ENCODE peak calls at places on chromosome 1, in ten cellular contexts. G is stimulated activated CD4-positive, alpha-beta T cell treated with anti-CD3 and anti-CD28 coated beads, TNF-alpha, amount 100 ng/mL, for 48 hours; E is adrenal gland; C is T-helper 22 cell; B is NCI-H2081; P is activated CD4-positive, alpha-beta T cell treated with anti-CD3 and anti-CD28 coated beads, Interleukin-2, amount 10 ng/mL, durations not matched to agents 7 days and 5 days; I is GM04504; M is GM10248; L is uterus; N is Panc1. K is an unnamed sample.

GRCh38 chr1:226884116-226884515 is 13.7 kb downstream of the PSEN2 start:
- DNase-seq in G (no peak), E (no peak), C (no peak), B (no peak), P (no peak), I (no peak), M (no peak), L (no peak), N (no peak), K (no peak)

GRCh38 chr1:238384381-238384780 is 493.7 kb upstream of the ZP4 start:
- DNase-seq in G (no peak), E (no peak), C (no peak), B (no peak), P (no peak), I (no peak), M (no peak), L (no peak), N (no peak), K (no peak)

GRCh38 chr1:53327183-53327941 is 508 bp downstream of the LRP8 start:
- DNase-seq in G (peak; percentile 23), E (peak; percentile 30), C (peak; percentile 37), B (peak; percentile 29), P (peak; percentile 61), I (no peak), M (peak; percentile 51), L (peak; percentile 27), N (no peak), K (peak; percentile 42)

GRCh38 chr1:31101147-31101502 is 35.6 kb upstream of the PUM1 start:
- DNase-seq in G (no peak), E (peak; percentile 35), C (no peak), B (no peak), P (no peak), I (peak; percentile 53), M (no peak), L (no peak), N (no peak), K (no peak)

GRCh38 chr1:76759950-76760349 is 107.3 kb upstream of the ST6GALNAC5 start:
- DNase-seq in G (no peak), E (peak; percentile 16), C (no peak), B (peak; percentile 10), P (no peak), I (no peak), M (no peak), L (no peak), N (no peak), K (no peak)

GRCh38 chr1:182173791-182174190 is 112.3 kb upstream of the ZNF648 start:
- DNase-seq in G (no peak), E (no peak), C (no peak), B (no peak), P (no peak), I (no peak), M (no peak), L (no peak), N (no peak), K (no peak)

GRCh38 chr1:182350839-182351238 is 40.8 kb downstream of the GLUL start:
- DNase-seq in G (no peak), E (peak; percentile 20), C (no peak), B (no peak), P (no peak), I (no peak), M (no peak), L (no peak), N (no peak), K (no peak)

GRCh38 chr1:6638226-6638625 is 13.6 kb downstream of the THAP3 start:
- DNase-seq in G (no peak), E (peak; percentile 82), C (no peak), B (no peak), P (no peak), I (no peak), M (no peak), L (peak; percentile 87), N (no peak), K (no peak)

GRCh38 chr1:207316622-207317510 is 4.6 kb upstream of the CD55 start:
- DNase-seq in G (no peak), E (peak; percentile 36), C (no peak), B (no peak), P (no peak), I (no peak), M (no peak), L (no peak), N (no peak), K (no peak)

GRCh38 chr1:98709906-98710305 is 48.4 kb downstream of the SNX7 start:
- DNase-seq in G (no peak), E (no peak), C (no peak), B (no peak), P (no peak), I (no peak), M (no peak), L (no peak), N (no peak), K (no peak)

GRCh38 chr1:118151312-118151937 is 33.6 kb downstream of the SPAG17 start:
- DNase-seq in G (peak; percentile 8), E (peak; percentile 26), C (no peak), B (peak; percentile 18), P (peak; percentile 41), I (no peak), M (no peak), L (peak; percentile 22), N (peak; percentile 46), K (peak; percentile 1)

GRCh38 chr1:174398246-174398645 is 49.5 kb upstream of the GPR52 start:
- DNase-seq in G (no peak), E (no peak), C (no peak), B (no peak), P (no peak), I (no peak), M (no peak), L (no peak), N (no peak), K (no peak)

GRCh38 chr1:11337536-11338350 is 64.7 kb downstream of the UBIAD1 start:
- DNase-seq in G (peak; percentile 52), E (peak; percentile 42), C (peak; percentile 17), B (peak; percentile 26), P (peak; percentile 79), I (no peak), M (peak; percentile 77), L (peak; percentile 35), N (peak; percentile 18), K (peak; percentile 44)

K was measured in CD4-positive, alpha-beta memory T cell.